ENCODE peak calls at places on chromosomes 7 and 10, in seven cellular contexts. S, N, O, X, Y, H and M are unnamed samples.

GRCh38 chr7:29091121-29091601 is 55.2 kb downstream of the CPVL start:
- DNase-seq in X (no peak), N (no peak), H (no peak), S (no peak), O (no peak), Y (no peak), M (no peak)

GRCh38 chr10:110206988-110207804 is at the start of gene MXI1:
- DNase-seq in H (peak), N (peak), X (peak), O (peak), Y (peak), S (peak), M (peak)

GRCh38 chr7:129612112-129613015 is 844 bp downstream of the NRF1 start:
- DNase-seq in X (peak), N (peak), O (peak), Y (peak), H (peak), S (no peak), M (no peak)

GRCh38 chr10:52066383-52066782 is 247.7 kb upstream of the DKK1 start:
- DNase-seq in S (no peak), O (no peak), Y (no peak), H (no peak), X (no peak), N (no peak), M (no peak)

GRCh38 chr10:1605999-1606940 is 131.1 kb downstream of the ADARB2 start:
- DNase-seq in S (no peak), N (no peak), H (no peak), Y (no peak), X (no peak), O (no peak), M (no peak)

GRCh38 chr10:6701289-6701688 is 121.2 kb upstream of the PRKCQ start:
- DNase-seq in H (no peak), X (no peak), N (no peak), S (no peak), O (no peak), Y (no peak), M (no peak)

GRCh38 chr10:28135258-28135657 is 136.4 kb upstream of the ODAD2 start:
- DNase-seq in H (no peak), N (no peak), Y (no peak), S (no peak), O (no peak), X (no peak), M (no peak)

GRCh38 chr10:96415896-96416554 is 57.2 kb upstream of the OPALIN start:
- DNase-seq in X (no peak), S (no peak), N (no peak), H (no peak), O (no peak), Y (no peak), M (no peak)

GRCh38 chr7:75866497-75867389 is 12.1 kb upstream of the RHBDD2 start:
- DNase-seq in O (peak), N (peak), Y (no peak), X (peak), H (peak), S (peak), M (no peak)

GRCh38 chr10:128267581-128267980 is 141.4 kb upstream of the MKI67 start:
- DNase-seq in O (no peak), X (no peak), S (no peak), Y (no peak), N (no peak), H (no peak), M (no peak)

GRCh38 chr10:86317949-86318725 is 48.5 kb downstream of the GRID1 start:
- DNase-seq in S (no peak), Y (no peak), O (no peak), H (peak), X (no peak), N (no peak), M (no peak)

GRCh38 chr10:116766241-116767198 is 24.2 kb upstream of the HSPA12A start:
- DNase-seq in H (peak), O (no peak), Y (no peak), X (no peak), N (no peak), S (no peak), M (no peak)

GRCh38 chr7:114468844-114469243 is 54.2 kb downstream of the FOXP2 start:
- DNase-seq in S (no peak), H (no peak), Y (no peak), N (no peak), X (no peak), O (no peak), M (no peak)

GRCh38 chr7:148585399-148585798 is 5.2 kb upstream of the C7orf33 start:
- DNase-seq in Y (no peak), H (no peak), S (no peak), O (no peak), X (no peak), N (no peak), M (no peak)

GRCh38 chr10:77463967-77464745 is 173.5 kb downstream of the KCNMA1 start:
- DNase-seq in O (no peak), Y (no peak), H (no peak), N (no peak), S (no peak), X (no peak), M (no peak)